ENCODE peak calls at places on chromosomes 2 and 18, in seven cellular contexts. One of them, this sample, is unnamed.

GRCh38 chr18:76338088-76338487 is 157.0 kb downstream of the ZNF516 start:
- DNase-seq in A549: no peak
- DNase-seq in mesenchymal stem cell: no peak
- DNase-seq in ascending aorta: no peak
- DNase-seq in AG04449: no peak
- DNase-seq in endodermal cell: no peak
- DNase-seq in fibroblast of villous mesenchyme: no peak
- DNase-seq in this sample: no peak

GRCh38 chr2:127589876-127590275 is 54.4 kb downstream of the MYO7B start:
- DNase-seq in A549: no peak
- DNase-seq in mesenchymal stem cell: no peak
- DNase-seq in ascending aorta: no peak
- DNase-seq in AG04449: no peak
- DNase-seq in endodermal cell: peak; percentile 39
- DNase-seq in fibroblast of villous mesenchyme: no peak
- DNase-seq in this sample: no peak

GRCh38 chr2:34738691-34739090 is 1139.6 kb upstream of the FAM98A start:
- DNase-seq in A549: no peak
- DNase-seq in mesenchymal stem cell: no peak
- DNase-seq in ascending aorta: no peak
- DNase-seq in AG04449: no peak
- DNase-seq in endodermal cell: peak; percentile 89
- DNase-seq in fibroblast of villous mesenchyme: no peak
- DNase-seq in this sample: no peak

GRCh38 chr2:23469142-23469540 is 84.2 kb downstream of the KLHL29 start:
- DNase-seq in A549: no peak
- DNase-seq in mesenchymal stem cell: no peak
- DNase-seq in ascending aorta: no peak
- DNase-seq in AG04449: no peak
- DNase-seq in endodermal cell: no peak
- DNase-seq in fibroblast of villous mesenchyme: no peak
- DNase-seq in this sample: no peak

GRCh38 chr2:173187911-173188788 is 112.5 kb downstream of the MAP3K20 start:
- DNase-seq in A549: no peak
- DNase-seq in mesenchymal stem cell: no peak
- DNase-seq in ascending aorta: no peak
- DNase-seq in AG04449: no peak
- DNase-seq in endodermal cell: no peak
- DNase-seq in fibroblast of villous mesenchyme: peak; percentile 27
- DNase-seq in this sample: peak; percentile 78

GRCh38 chr2:165691615-165692014 is 102.4 kb downstream of the GALNT3 start:
- DNase-seq in A549: no peak
- DNase-seq in mesenchymal stem cell: peak; percentile 41
- DNase-seq in ascending aorta: no peak
- DNase-seq in AG04449: no peak
- DNase-seq in endodermal cell: peak; percentile 87
- DNase-seq in fibroblast of villous mesenchyme: peak; percentile 1
- DNase-seq in this sample: peak; percentile 59

GRCh38 chr18:71678144-71678543 is 866.0 kb downstream of the CBLN2 start:
- DNase-seq in A549: no peak
- DNase-seq in mesenchymal stem cell: no peak
- DNase-seq in ascending aorta: no peak
- DNase-seq in AG04449: no peak
- DNase-seq in endodermal cell: no peak
- DNase-seq in fibroblast of villous mesenchyme: no peak
- DNase-seq in this sample: no peak

GRCh38 chr2:168614291-168615018 is 158.4 kb downstream of the CERS6 start:
- DNase-seq in A549: no peak
- DNase-seq in mesenchymal stem cell: no peak
- DNase-seq in ascending aorta: no peak
- DNase-seq in AG04449: no peak
- DNase-seq in endodermal cell: peak; percentile 64
- DNase-seq in fibroblast of villous mesenchyme: no peak
- DNase-seq in this sample: no peak

GRCh38 chr2:15169326-15170038 is 391.7 kb downstream of the NBAS start:
- DNase-seq in A549: peak; percentile 46
- DNase-seq in mesenchymal stem cell: peak; percentile 93
- DNase-seq in ascending aorta: no peak
- DNase-seq in AG04449: peak; percentile 87
- DNase-seq in endodermal cell: no peak
- DNase-seq in fibroblast of villous mesenchyme: peak; percentile 91
- DNase-seq in this sample: peak; percentile 96

GRCh38 chr2:3780477-3781402 is 77.4 kb downstream of the DCDC2C start:
- DNase-seq in A549: peak; percentile 76
- DNase-seq in mesenchymal stem cell: peak; percentile 1
- DNase-seq in ascending aorta: no peak
- DNase-seq in AG04449: no peak
- DNase-seq in endodermal cell: peak; percentile 88
- DNase-seq in fibroblast of villous mesenchyme: peak; percentile 52
- DNase-seq in this sample: peak; percentile 92

GRCh38 chr2:30670453-30670852 is 136.8 kb downstream of the CAPN13 start:
- DNase-seq in A549: no peak
- DNase-seq in mesenchymal stem cell: no peak
- DNase-seq in ascending aorta: no peak
- DNase-seq in AG04449: no peak
- DNase-seq in endodermal cell: peak; percentile 51
- DNase-seq in fibroblast of villous mesenchyme: no peak
- DNase-seq in this sample: no peak

GRCh38 chr2:120720746-120721145 is 14.9 kb upstream of the GLI2 start:
- DNase-seq in A549: no peak
- DNase-seq in mesenchymal stem cell: no peak
- DNase-seq in ascending aorta: no peak
- DNase-seq in AG04449: no peak
- DNase-seq in endodermal cell: peak; percentile 38
- DNase-seq in fibroblast of villous mesenchyme: no peak
- DNase-seq in this sample: no peak

GRCh38 chr2:61623747-61624146 is 85.6 kb upstream of the XPO1 start:
- DNase-seq in A549: no peak
- DNase-seq in mesenchymal stem cell: no peak
- DNase-seq in ascending aorta: no peak
- DNase-seq in AG04449: no peak
- DNase-seq in endodermal cell: no peak
- DNase-seq in fibroblast of villous mesenchyme: no peak
- DNase-seq in this sample: no peak

GRCh38 chr2:120765031-120765910 is 29.6 kb downstream of the GLI2 start:
- DNase-seq in A549: no peak
- DNase-seq in mesenchymal stem cell: peak; percentile 70
- DNase-seq in ascending aorta: no peak
- DNase-seq in AG04449: no peak
- DNase-seq in endodermal cell: peak; percentile 78
- DNase-seq in fibroblast of villous mesenchyme: peak; percentile 64
- DNase-seq in this sample: peak; percentile 45

GRCh38 chr18:62370386-62370785 is 45.3 kb downstream of the TNFRSF11A start:
- DNase-seq in A549: no peak
- DNase-seq in mesenchymal stem cell: no peak
- DNase-seq in ascending aorta: no peak
- DNase-seq in AG04449: no peak
- DNase-seq in endodermal cell: no peak
- DNase-seq in fibroblast of villous mesenchyme: no peak
- DNase-seq in this sample: no peak

GRCh38 chr2:224086226-224086911 is 47.3 kb upstream of the SERPINE2 start:
- DNase-seq in A549: peak; percentile 57
- DNase-seq in mesenchymal stem cell: peak; percentile 94
- DNase-seq in ascending aorta: no peak
- DNase-seq in AG04449: peak; percentile 73
- DNase-seq in endodermal cell: no peak
- DNase-seq in fibroblast of villous mesenchyme: peak; percentile 93
- DNase-seq in this sample: peak; percentile 89

DNA sequence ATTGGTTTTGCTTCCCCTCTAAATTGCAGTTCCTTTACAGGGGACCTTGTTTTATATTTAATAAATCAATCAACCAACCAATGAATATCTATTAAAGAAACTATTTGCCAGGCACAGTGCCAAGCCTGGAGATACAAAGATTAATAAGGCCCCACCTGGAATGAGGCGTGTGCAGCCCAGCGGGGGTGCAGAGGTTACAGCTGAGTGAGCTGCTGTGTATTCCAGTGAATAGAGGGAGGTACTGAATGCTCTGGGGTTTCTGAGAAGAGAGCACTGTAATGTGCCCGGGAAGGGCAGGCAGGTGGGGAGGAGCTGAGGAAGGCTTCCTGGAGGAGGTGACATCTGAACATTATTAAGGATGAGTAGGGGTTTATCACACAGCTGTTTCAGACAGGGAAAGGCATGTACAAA is 51.9 kb downstream of the LIPG start:
- DNase-seq in A549: no peak
- DNase-seq in mesenchymal stem cell: no peak
- DNase-seq in ascending aorta: no peak
- DNase-seq in AG04449: no peak
- DNase-seq in endodermal cell: peak; percentile 71
- DNase-seq in fibroblast of villous mesenchyme: no peak
- DNase-seq in this sample: no peak
- H3K4me3 ChIP-seq in A549: no peak overlapping the region
- H3K4me3 ChIP-seq in mesenchymal stem cell: no peak overlapping the region
- H3K4me3 ChIP-seq in ascending aorta: no peak overlapping the region
- H3K4me3 ChIP-seq in AG04449: no peak overlapping the region
- H3K4me3 ChIP-seq in endodermal cell: no peak overlapping the region
- H3K4me3 ChIP-seq in fibroblast of villous mesenchyme: no peak overlapping the region
- H3K4me3 ChIP-seq in this sample: no peak overlapping the region

DNA sequence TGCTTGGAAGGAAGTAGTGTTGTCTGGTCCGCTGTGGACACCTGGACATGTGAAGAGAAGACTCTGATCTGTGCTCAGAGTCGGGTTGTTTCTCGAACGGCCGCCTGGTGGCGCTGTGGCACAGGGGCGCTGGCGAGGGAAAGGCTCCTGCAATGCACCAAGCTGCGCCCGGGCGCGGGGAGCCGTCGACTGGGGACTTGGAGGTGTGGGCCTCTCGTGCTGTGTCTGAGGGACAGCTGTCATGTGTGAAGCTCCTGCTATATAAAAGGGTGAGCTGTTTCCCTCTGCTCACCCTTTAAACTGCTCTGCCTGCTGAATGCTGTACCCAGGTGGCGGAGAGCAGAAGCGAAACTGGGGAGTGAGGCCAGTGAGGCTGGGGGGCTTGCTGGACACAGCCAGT is 44.0 kb downstream of the GNAL start:
- DNase-seq in A549: peak; percentile 52
- DNase-seq in mesenchymal stem cell: peak; percentile 61
- DNase-seq in ascending aorta: no peak
- DNase-seq in AG04449: no peak
- DNase-seq in endodermal cell: peak; percentile 95
- DNase-seq in fibroblast of villous mesenchyme: peak; percentile 66
- DNase-seq in this sample: peak; percentile 80
- H3K4me3 ChIP-seq in A549: no peak overlapping the region
- H3K4me3 ChIP-seq in mesenchymal stem cell: no peak overlapping the region
- H3K4me3 ChIP-seq in ascending aorta: peak overlapping the region; percentile 36
- H3K4me3 ChIP-seq in AG04449: peak overlapping the region; percentile 44
- H3K4me3 ChIP-seq in endodermal cell: no peak overlapping the region
- H3K4me3 ChIP-seq in fibroblast of villous mesenchyme: peak overlapping the region; percentile 35
- H3K4me3 ChIP-seq in this sample: peak overlapping the region; percentile 39

GRCh38 chr2:27118525-27119329 is at the start of gene CGREF1:
- DNase-seq in A549: peak; percentile 36
- DNase-seq in mesenchymal stem cell: no peak
- DNase-seq in ascending aorta: no peak
- DNase-seq in AG04449: no peak
- DNase-seq in endodermal cell: peak; percentile 76
- DNase-seq in fibroblast of villous mesenchyme: no peak
- DNase-seq in this sample: no peak

GRCh38 chr2:27126252-27126710 is 2.7 kb downstream of the ABHD1 start:
- DNase-seq in A549: no peak
- DNase-seq in mesenchymal stem cell: no peak
- DNase-seq in ascending aorta: no peak
- DNase-seq in AG04449: no peak
- DNase-seq in endodermal cell: no peak
- DNase-seq in fibroblast of villous mesenchyme: no peak
- DNase-seq in this sample: no peak

GRCh38 chr2:27125104-27125503 is 1.5 kb downstream of the ABHD1 start:
- DNase-seq in A549: no peak
- DNase-seq in mesenchymal stem cell: no peak
- DNase-seq in ascending aorta: no peak
- DNase-seq in AG04449: no peak
- DNase-seq in endodermal cell: no peak
- DNase-seq in fibroblast of villous mesenchyme: no peak
- DNase-seq in this sample: no peak

GRCh38 chr2:27123302-27124150 is at the start of gene ABHD1:
- DNase-seq in A549: peak; percentile 69
- DNase-seq in mesenchymal stem cell: peak; percentile 18
- DNase-seq in ascending aorta: no peak
- DNase-seq in AG04449: no peak
- DNase-seq in endodermal cell: peak; percentile 86
- DNase-seq in fibroblast of villous mesenchyme: no peak
- DNase-seq in this sample: no peak

DNA sequence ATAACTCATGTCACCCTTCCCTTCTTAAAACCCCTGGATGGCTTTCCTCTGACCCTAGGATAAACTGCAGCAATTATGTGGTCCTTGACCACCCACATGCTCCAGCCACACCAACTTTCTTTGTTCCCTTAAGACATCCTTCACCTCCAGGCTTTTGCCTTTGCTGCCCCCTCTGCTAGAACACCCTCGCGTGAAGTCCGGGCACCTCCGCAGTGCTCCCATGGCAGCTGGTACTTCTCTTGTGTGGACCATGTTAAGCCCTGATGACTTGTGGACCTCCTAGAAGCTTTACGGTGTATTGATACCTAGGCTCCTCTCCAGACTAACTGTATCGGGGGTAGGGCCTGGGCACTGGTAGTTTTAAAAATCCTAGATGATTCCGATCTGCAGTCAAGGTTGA is 824 bp upstream of the ABHD1 start:
- DNase-seq in A549: no peak
- DNase-seq in mesenchymal stem cell: no peak
- DNase-seq in ascending aorta: no peak
- DNase-seq in AG04449: no peak
- DNase-seq in endodermal cell: no peak
- DNase-seq in fibroblast of villous mesenchyme: no peak
- DNase-seq in this sample: no peak
- H3K4me3 ChIP-seq in A549: no peak overlapping the region
- H3K4me3 ChIP-seq in mesenchymal stem cell: no peak overlapping the region
- H3K4me3 ChIP-seq in ascending aorta: peak overlapping the region; percentile 66
- H3K4me3 ChIP-seq in AG04449: no peak overlapping the region
- H3K4me3 ChIP-seq in endodermal cell: no peak overlapping the region
- H3K4me3 ChIP-seq in fibroblast of villous mesenchyme: no peak overlapping the region
- H3K4me3 ChIP-seq in this sample: no peak overlapping the region

DNA sequence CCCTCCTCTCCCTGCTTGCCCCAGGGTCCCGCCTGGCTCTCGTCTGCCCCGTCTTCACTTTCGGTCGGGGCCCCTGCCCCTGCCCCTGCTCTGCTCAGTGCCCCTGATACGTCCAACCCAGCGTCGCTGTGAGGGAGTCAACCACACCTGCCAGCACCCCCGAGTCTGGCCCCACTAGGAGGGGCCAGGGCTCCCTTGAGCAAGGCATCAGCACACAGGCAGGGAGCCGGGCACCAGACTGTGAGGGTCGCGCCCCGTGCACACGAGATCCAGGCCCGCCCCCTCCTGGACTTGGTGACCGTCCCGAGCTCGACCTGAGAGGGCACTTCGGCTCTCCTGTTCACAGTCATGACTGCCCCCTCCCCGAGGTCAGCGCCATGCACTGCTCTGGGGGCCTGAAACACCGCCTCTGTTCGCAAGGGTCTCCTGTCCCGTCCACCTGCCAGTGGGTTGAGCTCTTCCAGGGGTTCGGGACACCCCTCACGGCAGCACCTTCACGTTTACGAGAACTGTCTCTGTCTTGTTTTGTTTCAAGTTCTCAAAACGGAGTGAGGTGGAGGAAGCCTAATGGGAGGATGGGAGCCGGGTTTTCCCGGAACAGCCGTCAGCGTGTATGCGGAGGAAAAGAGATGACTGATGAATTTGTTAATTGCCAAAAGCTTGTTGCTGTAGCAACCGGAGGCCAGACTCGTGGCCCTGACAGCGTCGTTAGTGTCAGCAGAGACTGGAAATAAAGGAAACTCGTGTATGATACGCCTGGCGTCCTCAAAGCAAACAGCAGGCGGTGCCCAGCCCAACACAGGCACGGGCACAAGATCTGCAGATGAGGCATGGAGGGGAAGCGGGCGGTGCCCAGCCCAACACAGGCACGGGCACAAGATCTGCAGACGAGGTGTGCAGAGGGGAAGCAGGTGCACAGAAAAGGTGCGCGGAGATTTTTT is 48.2 kb upstream of the KCNG2 start:
- DNase-seq in A549: no peak
- DNase-seq in mesenchymal stem cell: no peak
- DNase-seq in ascending aorta: no peak
- DNase-seq in AG04449: no peak
- DNase-seq in endodermal cell: no peak
- DNase-seq in fibroblast of villous mesenchyme: no peak
- DNase-seq in this sample: no peak
- H3K4me3 ChIP-seq in A549: no peak overlapping the region
- H3K4me3 ChIP-seq in mesenchymal stem cell: no peak overlapping the region
- H3K4me3 ChIP-seq in ascending aorta: no peak overlapping the region
- H3K4me3 ChIP-seq in AG04449: no peak overlapping the region
- H3K4me3 ChIP-seq in endodermal cell: no peak overlapping the region
- H3K4me3 ChIP-seq in fibroblast of villous mesenchyme: no peak overlapping the region
- H3K4me3 ChIP-seq in this sample: no peak overlapping the region